ENCODE peak calls at places on chromosome 20, in four cellular contexts. H is GM23338, D is SK-N-SH, W is fibroblast of lung. X is an unnamed sample.

GRCh38 chr20:32966881-32967781 is 37.1 kb downstream of the SUN5 start:
- DNase-seq in H (no peak), D (peak; percentile 8), W (no peak), X (no peak)

GRCh38 chr20:42857446-42857845 is 332.3 kb downstream of the PTPRT start:
- DNase-seq in H (no peak), D (no peak), W (no peak), X (no peak)

GRCh38 chr20:57396212-57396611 is 5.0 kb downstream of the RBM38 start:
- DNase-seq in H (no peak), D (no peak), W (no peak), X (no peak)

GRCh38 chr20:57212890-57213276 is 53.6 kb downstream of the BMP7 start:
- DNase-seq in H (no peak), D (no peak), W (no peak), X (no peak)

GRCh38 chr20:43507150-43508080 is at the start of gene L3MBTL1:
- DNase-seq in H (peak; percentile 82), D (peak; percentile 96), W (peak; percentile 36), X (no peak)

GRCh38 chr20:57517904-57518303 is 7.0 kb downstream of the CTCFL start:
- DNase-seq in H (no peak), D (no peak), W (no peak), X (no peak)

GRCh38 chr20:20367681-20368413 is at the start of gene INSM1:
- DNase-seq in H (peak; percentile 75), D (peak; percentile 47), W (no peak), X (no peak)

GRCh38 chr20:431012-431904 is 23.2 kb downstream of the RBCK1 start:
- DNase-seq in H (peak; percentile 83), D (peak; percentile 91), W (peak; percentile 67), X (peak; percentile 52)

GRCh38 chr20:3371757-3372156 is 35.7 kb downstream of the DNAAF9 start:
- DNase-seq in H (no peak), D (no peak), W (no peak), X (no peak)

GRCh38 chr20:57536759-57537724 is 12.1 kb upstream of the CTCFL start:
- DNase-seq in H (no peak), D (no peak), W (no peak), X (no peak)

GRCh38 chr20:60378620-60379019 is 420.4 kb downstream of the CDH26 start:
- DNase-seq in H (no peak), D (no peak), W (no peak), X (no peak)

GRCh38 chr20:39282619-39283092 is 320.5 kb downstream of the DHX35 start:
- DNase-seq in H (peak; percentile 86), D (no peak), W (no peak), X (no peak)

GRCh38 chr20:22490287-22491187 is 93.8 kb downstream of the FOXA2 start:
- DNase-seq in H (peak; percentile 61), D (no peak), W (no peak), X (no peak)

GRCh38 chr20:14116037-14116436 is 120.7 kb downstream of the MACROD2 start:
- DNase-seq in H (no peak), D (no peak), W (no peak), X (no peak)

GRCh38 chr20:64119301-64119680 is 11.9 kb upstream of the NPBWR2 start:
- DNase-seq in H (no peak), D (peak; percentile 30), W (no peak), X (no peak)

GRCh38 chr20:35007891-35008290 is 52.2 kb downstream of the MYH7B start:
- DNase-seq in H (no peak), D (peak; percentile 16), W (no peak), X (no peak)

GRCh38 chr20:7585126-7585679 is 355.1 kb downstream of the HAO1 start:
- DNase-seq in H (no peak), D (no peak), W (peak; percentile 4), X (no peak)

GRCh38 chr20:35232575-35232974 is 6.1 kb downstream of the MMP24 start:
- DNase-seq in H (no peak), D (no peak), W (peak; percentile 92), X (peak; percentile 89)

GRCh38 chr20:44091026-44091425 is 96.0 kb downstream of the JPH2 start:
- DNase-seq in H (no peak), D (no peak), W (no peak), X (no peak)

GRCh38 chr20:11792229-11792953 is 125.3 kb upstream of the BTBD3 start:
- DNase-seq in H (no peak), D (no peak), W (no peak), X (no peak)

GRCh38 chr20:59835448-59836395 is 97.7 kb downstream of the SYCP2 start:
- DNase-seq in H (peak; percentile 61), D (peak; percentile 72), W (peak; percentile 38), X (peak; percentile 26)

GRCh38 chr20:32524871-32525501 is 60.1 kb downstream of the NOL4L start:
- DNase-seq in H (no peak), D (peak; percentile 73), W (no peak), X (no peak)

GRCh38 chr20:733806-734205 is 34.5 kb downstream of the SLC52A3 start:
- DNase-seq in H (no peak), D (peak; percentile 41), W (no peak), X (no peak)

GRCh38 chr20:22729180-22729579 is 144.8 kb upstream of the FOXA2 start:
- DNase-seq in H (no peak), D (no peak), W (no peak), X (no peak)

GRCh38 chr20:62321521-62321948 is 18.7 kb downstream of the ADRM1 start:
- DNase-seq in H (peak; percentile 62), D (peak; percentile 85), W (no peak), X (no peak)

GRCh38 chr20:15528386-15529111 is 1044.7 kb downstream of the KIF16B start:
- DNase-seq in H (no peak), D (no peak), W (peak; percentile 13), X (peak; percentile 10)

DNA sequence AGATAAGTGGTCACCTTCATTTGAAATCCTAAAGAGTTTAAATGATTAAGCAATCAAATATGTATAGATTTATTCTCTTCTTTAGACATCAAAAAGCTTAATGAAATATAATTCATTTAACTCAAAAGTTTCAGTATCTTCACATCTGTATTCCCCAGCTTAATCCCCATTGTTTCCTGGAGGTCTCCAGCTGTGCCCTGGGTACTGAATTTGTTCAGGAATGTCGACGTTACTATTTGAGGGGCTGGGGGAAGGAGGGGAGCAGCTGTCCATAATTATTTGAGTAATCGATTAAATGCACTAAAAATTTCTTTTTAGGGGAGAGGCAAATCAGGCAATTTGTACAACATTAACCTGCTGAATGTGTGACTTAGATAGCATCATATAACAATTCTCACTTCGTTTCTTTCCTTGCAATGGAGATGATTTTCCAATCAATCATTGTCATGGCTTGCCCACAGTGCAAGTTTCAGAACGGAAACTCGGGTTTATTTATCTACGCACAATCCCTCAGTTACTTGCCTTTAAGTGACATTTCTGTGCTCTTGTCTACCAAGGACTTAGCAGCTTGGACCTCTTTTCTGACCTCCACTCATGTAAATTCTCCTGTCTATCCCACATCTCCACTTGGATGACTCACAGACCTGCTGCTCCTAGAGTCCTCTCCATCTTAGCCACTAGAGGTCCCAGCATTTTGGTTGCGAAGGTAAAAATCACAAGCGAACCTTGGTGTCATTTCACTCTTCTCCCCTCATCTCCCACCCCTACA is 3.9 kb downstream of the DOK5 start:
- DNase-seq in H (peak; percentile 64), D (peak; percentile 8), W (peak; percentile 42), X (peak; percentile 30)
- TF ChIP-seq CTCF in H (peak; percentile 65), D (peak; percentile 62), W (peak; percentile 16), X (peak; percentile 31)

GRCh38 chr20:24502661-24503060 is 33.2 kb downstream of the SYNDIG1 start:
- DNase-seq in H (no peak), D (no peak), W (peak; percentile 47), X (peak; percentile 42)

GRCh38 chr20:24502184-24502583 is 32.8 kb downstream of the SYNDIG1 start:
- DNase-seq in H (no peak), D (peak; percentile 51), W (peak; percentile 84), X (peak; percentile 82)

GRCh38 chr20:24501764-24502163 is 32.3 kb downstream of the SYNDIG1 start:
- DNase-seq in H (no peak), D (no peak), W (no peak), X (no peak)

GRCh38 chr20:24504331-24505285 is 35.2 kb downstream of the SYNDIG1 start:
- DNase-seq in H (no peak), D (no peak), W (no peak), X (no peak)

DNA sequence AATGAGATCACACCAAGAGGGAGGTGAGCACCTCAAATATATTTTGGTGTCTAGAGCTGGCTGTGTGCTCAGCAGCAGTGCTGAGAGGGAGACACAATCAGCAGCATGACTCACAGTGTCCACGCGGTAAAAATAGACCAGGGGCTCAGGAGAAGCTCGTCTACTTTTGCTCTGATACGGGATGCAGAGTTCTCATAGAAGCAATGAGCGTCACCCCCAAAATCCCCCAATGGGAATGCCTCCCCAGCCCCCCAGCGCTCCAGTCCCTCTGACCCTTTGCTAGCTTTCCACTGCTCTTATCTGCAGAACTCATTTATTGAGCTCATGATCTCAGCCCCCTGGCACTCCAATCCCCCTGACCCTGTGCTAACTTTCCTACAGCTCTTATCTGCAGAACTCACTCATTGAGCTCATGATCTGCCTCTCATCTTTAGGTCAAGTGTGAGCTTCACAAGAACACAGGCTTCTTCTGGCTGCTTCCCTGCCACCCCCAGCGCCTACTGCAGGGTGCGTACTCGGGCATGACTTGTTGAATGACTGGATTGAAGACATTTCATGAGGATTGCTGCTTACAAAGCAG is 34.0 kb downstream of the SYNDIG1 start:
- DNase-seq in H (no peak), D (no peak), W (peak; percentile 63), X (peak; percentile 50)
- H3K4me2 ChIP-seq in H (no peak overlapping the region), D (peak overlapping the region; percentile 64), W (no peak overlapping the region), X (peak overlapping the region; percentile 81)

DNA sequence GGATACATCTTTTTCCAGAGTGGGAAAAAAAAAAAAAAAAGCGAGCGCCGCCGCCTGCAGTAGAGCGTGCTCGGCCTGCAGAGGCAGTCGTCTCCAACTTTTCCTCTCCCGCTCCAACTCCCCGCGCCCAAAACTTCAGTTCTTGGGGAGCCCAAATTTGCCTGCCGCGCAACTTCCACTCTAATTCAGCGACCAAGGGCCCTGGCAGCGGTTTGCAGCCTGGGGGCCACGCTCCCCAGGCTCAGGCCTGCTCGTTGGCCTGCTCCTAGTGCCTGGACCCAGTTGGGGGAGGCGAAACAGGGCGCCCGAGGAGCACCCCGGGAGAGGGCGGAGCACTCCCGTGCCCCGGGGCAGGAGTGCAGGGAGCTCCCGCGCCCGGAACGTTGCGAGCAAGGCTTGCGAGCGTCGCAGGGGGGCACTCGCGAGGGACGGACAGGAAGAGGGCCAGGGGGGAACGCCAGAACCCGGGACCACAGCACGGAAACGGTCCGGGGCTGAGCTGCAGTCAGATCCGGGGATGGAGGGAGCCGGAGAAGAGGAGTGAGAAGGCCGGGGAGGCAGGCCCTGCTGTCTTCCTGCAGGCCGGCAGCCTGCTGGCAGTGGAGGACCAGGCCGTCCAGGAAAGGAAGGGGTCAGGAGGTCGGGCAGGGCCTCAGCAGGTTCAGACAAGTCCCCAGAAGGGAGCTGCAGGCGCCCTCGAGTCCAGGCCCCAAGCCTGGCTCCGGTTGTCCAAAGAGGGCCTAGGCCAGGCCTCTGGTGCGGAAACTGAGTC is at the start of gene STX16:
- DNase-seq in H (peak; percentile 97), D (peak; percentile 96), W (peak; percentile 93), X (peak; percentile 86)
- TF ChIP-seq CTCF in H (peak; percentile 69), D (peak; percentile 68), W (peak; percentile 53), X (peak; percentile 33)

DNA sequence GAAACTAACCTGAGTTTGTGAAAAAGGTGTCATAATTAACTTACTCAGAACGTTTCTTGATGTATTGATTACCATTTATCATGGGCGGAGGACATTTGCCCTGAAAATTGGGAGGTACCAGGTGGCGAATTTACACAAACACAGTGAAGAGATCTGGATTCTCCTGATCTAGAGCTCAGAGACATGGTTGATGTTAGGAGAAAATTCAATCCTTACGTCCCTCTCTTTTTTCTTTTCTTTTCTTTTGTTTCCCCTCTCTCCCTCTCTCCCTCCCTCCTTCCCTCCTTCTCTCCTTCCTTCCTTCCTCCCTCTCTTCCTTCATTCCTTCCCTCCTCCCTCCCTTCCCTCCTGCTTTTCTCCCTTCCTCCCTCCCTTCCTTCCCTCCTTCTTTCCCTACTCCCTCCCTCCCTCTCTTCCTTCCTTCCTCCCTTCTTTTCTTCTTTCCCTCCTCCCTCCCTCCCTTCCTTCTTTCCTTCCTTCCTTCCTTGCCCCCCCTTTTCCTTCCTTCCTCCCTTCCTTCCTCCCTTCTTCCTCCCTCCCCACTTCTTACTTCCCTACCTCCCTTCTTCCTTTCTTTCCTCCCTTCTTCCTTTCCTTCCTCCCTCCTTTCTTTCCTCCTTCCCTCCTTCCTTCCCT is 234.1 kb downstream of the OTOR start:
- DNase-seq in H (no peak), D (no peak), W (no peak), X (no peak)
- H3K4me2 ChIP-seq in H (no peak overlapping the region), D (no peak overlapping the region), W (no peak overlapping the region), X (no peak overlapping the region)

X was measured in astrocyte.